ENCODE peak calls at places on chromosome X, in eight cellular contexts. One of them, this sample, is unnamed.

GRCh38 chrX:70500826-70501225 is 56.2 kb downstream of the DLG3 start:
- ATAC-seq in foreskin keratinocyte: no peak
- ATAC-seq in activated CD8-positive, alpha-beta T cell treated with anti-CD3 and anti-CD28 coated beads for 36 hours: no peak
- ATAC-seq in mucosa of descending colon: no peak
- ATAC-seq in aorta: no peak
- ATAC-seq in A549: no peak
- ATAC-seq in Panc1: no peak
- ATAC-seq in activated CD4-positive, alpha-beta T cell treated with anti-CD3 and anti-CD28 coated beads for 36 hours: no peak
- ATAC-seq in this sample: no peak

GRCh38 chrX:149648932-149649331 is 17.3 kb upstream of the TMEM185A start:
- ATAC-seq in foreskin keratinocyte: no peak
- ATAC-seq in activated CD8-positive, alpha-beta T cell treated with anti-CD3 and anti-CD28 coated beads for 36 hours: peak
- ATAC-seq in mucosa of descending colon: no peak
- ATAC-seq in aorta: no peak
- ATAC-seq in A549: peak
- ATAC-seq in Panc1: no peak
- ATAC-seq in activated CD4-positive, alpha-beta T cell treated with anti-CD3 and anti-CD28 coated beads for 36 hours: no peak
- ATAC-seq in this sample: no peak

GRCh38 chrX:150936556-150936955 is 38.1 kb upstream of the CD99L2 start:
- ATAC-seq in foreskin keratinocyte: no peak
- ATAC-seq in activated CD8-positive, alpha-beta T cell treated with anti-CD3 and anti-CD28 coated beads for 36 hours: no peak
- ATAC-seq in mucosa of descending colon: no peak
- ATAC-seq in aorta: no peak
- ATAC-seq in A549: no peak
- ATAC-seq in Panc1: no peak
- ATAC-seq in activated CD4-positive, alpha-beta T cell treated with anti-CD3 and anti-CD28 coated beads for 36 hours: no peak
- ATAC-seq in this sample: no peak

GRCh38 chrX:136714626-136715599 is 65.8 kb downstream of the ARHGEF6 start:
- ATAC-seq in foreskin keratinocyte: no peak
- ATAC-seq in activated CD8-positive, alpha-beta T cell treated with anti-CD3 and anti-CD28 coated beads for 36 hours: peak
- ATAC-seq in mucosa of descending colon: no peak
- ATAC-seq in aorta: no peak
- ATAC-seq in A549: no peak
- ATAC-seq in Panc1: no peak
- ATAC-seq in activated CD4-positive, alpha-beta T cell treated with anti-CD3 and anti-CD28 coated beads for 36 hours: peak
- ATAC-seq in this sample: no peak

GRCh38 chrX:111386884-111387283 is 25.1 kb downstream of the DCX start:
- ATAC-seq in foreskin keratinocyte: no peak
- ATAC-seq in activated CD8-positive, alpha-beta T cell treated with anti-CD3 and anti-CD28 coated beads for 36 hours: no peak
- ATAC-seq in mucosa of descending colon: no peak
- ATAC-seq in aorta: no peak
- ATAC-seq in A549: no peak
- ATAC-seq in Panc1: no peak
- ATAC-seq in activated CD4-positive, alpha-beta T cell treated with anti-CD3 and anti-CD28 coated beads for 36 hours: no peak
- ATAC-seq in this sample: no peak

GRCh38 chrX:72102760-72103159 is 29.0 kb downstream of the RTL5 start:
- ATAC-seq in foreskin keratinocyte: no peak
- ATAC-seq in activated CD8-positive, alpha-beta T cell treated with anti-CD3 and anti-CD28 coated beads for 36 hours: no peak
- ATAC-seq in mucosa of descending colon: no peak
- ATAC-seq in aorta: no peak
- ATAC-seq in A549: no peak
- ATAC-seq in Panc1: no peak
- ATAC-seq in activated CD4-positive, alpha-beta T cell treated with anti-CD3 and anti-CD28 coated beads for 36 hours: no peak
- ATAC-seq in this sample: no peak

GRCh38 chrX:136708348-136708747 is 60.4 kb downstream of the CD40LG start:
- ATAC-seq in foreskin keratinocyte: peak
- ATAC-seq in activated CD8-positive, alpha-beta T cell treated with anti-CD3 and anti-CD28 coated beads for 36 hours: no peak
- ATAC-seq in mucosa of descending colon: peak
- ATAC-seq in aorta: no peak
- ATAC-seq in A549: peak
- ATAC-seq in Panc1: peak
- ATAC-seq in activated CD4-positive, alpha-beta T cell treated with anti-CD3 and anti-CD28 coated beads for 36 hours: no peak
- ATAC-seq in this sample: peak

GRCh38 chrX:111353810-111354209 is 58.2 kb downstream of the DCX start:
- ATAC-seq in foreskin keratinocyte: no peak
- ATAC-seq in activated CD8-positive, alpha-beta T cell treated with anti-CD3 and anti-CD28 coated beads for 36 hours: no peak
- ATAC-seq in mucosa of descending colon: no peak
- ATAC-seq in aorta: peak
- ATAC-seq in A549: no peak
- ATAC-seq in Panc1: no peak
- ATAC-seq in activated CD4-positive, alpha-beta T cell treated with anti-CD3 and anti-CD28 coated beads for 36 hours: no peak
- ATAC-seq in this sample: no peak

GRCh38 chrX:1679238-1679637 is 64.4 kb downstream of the ASMT start:
- ATAC-seq in foreskin keratinocyte: no peak
- ATAC-seq in activated CD8-positive, alpha-beta T cell treated with anti-CD3 and anti-CD28 coated beads for 36 hours: peak
- ATAC-seq in mucosa of descending colon: no peak
- ATAC-seq in aorta: no peak
- ATAC-seq in A549: peak
- ATAC-seq in Panc1: no peak
- ATAC-seq in activated CD4-positive, alpha-beta T cell treated with anti-CD3 and anti-CD28 coated beads for 36 hours: peak
- ATAC-seq in this sample: peak

GRCh38 chrX:110786486-110786885 is 9.1 kb downstream of the CHRDL1 start:
- ATAC-seq in foreskin keratinocyte: no peak
- ATAC-seq in activated CD8-positive, alpha-beta T cell treated with anti-CD3 and anti-CD28 coated beads for 36 hours: no peak
- ATAC-seq in mucosa of descending colon: no peak
- ATAC-seq in aorta: no peak
- ATAC-seq in A549: no peak
- ATAC-seq in Panc1: no peak
- ATAC-seq in activated CD4-positive, alpha-beta T cell treated with anti-CD3 and anti-CD28 coated beads for 36 hours: no peak
- ATAC-seq in this sample: no peak

GRCh38 chrX:118271770-118272169 is 74.1 kb upstream of the WDR44 start:
- ATAC-seq in foreskin keratinocyte: peak
- ATAC-seq in activated CD8-positive, alpha-beta T cell treated with anti-CD3 and anti-CD28 coated beads for 36 hours: no peak
- ATAC-seq in mucosa of descending colon: no peak
- ATAC-seq in aorta: no peak
- ATAC-seq in A549: no peak
- ATAC-seq in Panc1: no peak
- ATAC-seq in activated CD4-positive, alpha-beta T cell treated with anti-CD3 and anti-CD28 coated beads for 36 hours: no peak
- ATAC-seq in this sample: peak

GRCh38 chrX:13081385-13082285 is 37.2 kb upstream of the FAM9C start:
- ATAC-seq in foreskin keratinocyte: no peak
- ATAC-seq in activated CD8-positive, alpha-beta T cell treated with anti-CD3 and anti-CD28 coated beads for 36 hours: peak
- ATAC-seq in mucosa of descending colon: peak
- ATAC-seq in aorta: no peak
- ATAC-seq in A549: no peak
- ATAC-seq in Panc1: no peak
- ATAC-seq in activated CD4-positive, alpha-beta T cell treated with anti-CD3 and anti-CD28 coated beads for 36 hours: no peak
- ATAC-seq in this sample: peak

GRCh38 chrX:11408111-11408405 is 114.8 kb downstream of the AMELX start:
- ATAC-seq in foreskin keratinocyte: no peak
- ATAC-seq in activated CD8-positive, alpha-beta T cell treated with anti-CD3 and anti-CD28 coated beads for 36 hours: no peak
- ATAC-seq in mucosa of descending colon: no peak
- ATAC-seq in aorta: no peak
- ATAC-seq in A549: no peak
- ATAC-seq in Panc1: no peak
- ATAC-seq in activated CD4-positive, alpha-beta T cell treated with anti-CD3 and anti-CD28 coated beads for 36 hours: no peak
- ATAC-seq in this sample: no peak

GRCh38 chrX:65994519-65995501 is 45.1 kb downstream of the VSIG4 start:
- ATAC-seq in foreskin keratinocyte: no peak
- ATAC-seq in activated CD8-positive, alpha-beta T cell treated with anti-CD3 and anti-CD28 coated beads for 36 hours: peak
- ATAC-seq in mucosa of descending colon: no peak
- ATAC-seq in aorta: no peak
- ATAC-seq in A549: no peak
- ATAC-seq in Panc1: no peak
- ATAC-seq in activated CD4-positive, alpha-beta T cell treated with anti-CD3 and anti-CD28 coated beads for 36 hours: peak
- ATAC-seq in this sample: no peak

GRCh38 chrX:140913802-140914501 is 88.4 kb upstream of the SPANXB1 start:
- ATAC-seq in foreskin keratinocyte: no peak
- ATAC-seq in activated CD8-positive, alpha-beta T cell treated with anti-CD3 and anti-CD28 coated beads for 36 hours: no peak
- ATAC-seq in mucosa of descending colon: no peak
- ATAC-seq in aorta: no peak
- ATAC-seq in A549: no peak
- ATAC-seq in Panc1: no peak
- ATAC-seq in activated CD4-positive, alpha-beta T cell treated with anti-CD3 and anti-CD28 coated beads for 36 hours: no peak
- ATAC-seq in this sample: no peak

GRCh38 chrX:1809581-1809980 is 194.7 kb downstream of the ASMT start:
- ATAC-seq in foreskin keratinocyte: no peak
- ATAC-seq in activated CD8-positive, alpha-beta T cell treated with anti-CD3 and anti-CD28 coated beads for 36 hours: no peak
- ATAC-seq in mucosa of descending colon: no peak
- ATAC-seq in aorta: no peak
- ATAC-seq in A549: no peak
- ATAC-seq in Panc1: no peak
- ATAC-seq in activated CD4-positive, alpha-beta T cell treated with anti-CD3 and anti-CD28 coated beads for 36 hours: no peak
- ATAC-seq in this sample: no peak

GRCh38 chrX:140507982-140508305 is 3.1 kb upstream of the SOX3 start:
- ATAC-seq in foreskin keratinocyte: no peak
- ATAC-seq in activated CD8-positive, alpha-beta T cell treated with anti-CD3 and anti-CD28 coated beads for 36 hours: no peak
- ATAC-seq in mucosa of descending colon: no peak
- ATAC-seq in aorta: no peak
- ATAC-seq in A549: peak
- ATAC-seq in Panc1: no peak
- ATAC-seq in activated CD4-positive, alpha-beta T cell treated with anti-CD3 and anti-CD28 coated beads for 36 hours: no peak
- ATAC-seq in this sample: no peak

GRCh38 chrX:130339408-130340222 is at the start of gene SLC25A14:
- ATAC-seq in foreskin keratinocyte: peak
- ATAC-seq in activated CD8-positive, alpha-beta T cell treated with anti-CD3 and anti-CD28 coated beads for 36 hours: peak
- ATAC-seq in mucosa of descending colon: peak
- ATAC-seq in aorta: peak
- ATAC-seq in A549: peak
- ATAC-seq in Panc1: peak
- ATAC-seq in activated CD4-positive, alpha-beta T cell treated with anti-CD3 and anti-CD28 coated beads for 36 hours: peak
- ATAC-seq in this sample: peak

GRCh38 chrX:106898462-106898861 is 4.7 kb downstream of the RIPPLY1 start:
- ATAC-seq in foreskin keratinocyte: no peak
- ATAC-seq in activated CD8-positive, alpha-beta T cell treated with anti-CD3 and anti-CD28 coated beads for 36 hours: peak
- ATAC-seq in mucosa of descending colon: peak
- ATAC-seq in aorta: no peak
- ATAC-seq in A549: peak
- ATAC-seq in Panc1: peak
- ATAC-seq in activated CD4-positive, alpha-beta T cell treated with anti-CD3 and anti-CD28 coated beads for 36 hours: peak
- ATAC-seq in this sample: peak

GRCh38 chrX:78643874-78644273 is 15.3 kb downstream of the RTL3 start:
- ATAC-seq in foreskin keratinocyte: no peak
- ATAC-seq in activated CD8-positive, alpha-beta T cell treated with anti-CD3 and anti-CD28 coated beads for 36 hours: peak
- ATAC-seq in mucosa of descending colon: no peak
- ATAC-seq in aorta: no peak
- ATAC-seq in A549: no peak
- ATAC-seq in Panc1: no peak
- ATAC-seq in activated CD4-positive, alpha-beta T cell treated with anti-CD3 and anti-CD28 coated beads for 36 hours: peak
- ATAC-seq in this sample: no peak

GRCh38 chrX:132001127-132001526 is 22.0 kb upstream of the STK26 start:
- ATAC-seq in foreskin keratinocyte: peak
- ATAC-seq in activated CD8-positive, alpha-beta T cell treated with anti-CD3 and anti-CD28 coated beads for 36 hours: peak
- ATAC-seq in mucosa of descending colon: peak
- ATAC-seq in aorta: no peak
- ATAC-seq in A549: no peak
- ATAC-seq in Panc1: no peak
- ATAC-seq in activated CD4-positive, alpha-beta T cell treated with anti-CD3 and anti-CD28 coated beads for 36 hours: peak
- ATAC-seq in this sample: no peak

GRCh38 chrX:153411988-153412574 is 809 bp downstream of the ZFP92 start:
- ATAC-seq in foreskin keratinocyte: peak
- ATAC-seq in activated CD8-positive, alpha-beta T cell treated with anti-CD3 and anti-CD28 coated beads for 36 hours: no peak
- ATAC-seq in mucosa of descending colon: no peak
- ATAC-seq in aorta: no peak
- ATAC-seq in A549: no peak
- ATAC-seq in Panc1: peak
- ATAC-seq in activated CD4-positive, alpha-beta T cell treated with anti-CD3 and anti-CD28 coated beads for 36 hours: no peak
- ATAC-seq in this sample: peak

GRCh38 chrX:39773150-39773549 is 324.6 kb downstream of the BCOR start:
- ATAC-seq in foreskin keratinocyte: no peak
- ATAC-seq in activated CD8-positive, alpha-beta T cell treated with anti-CD3 and anti-CD28 coated beads for 36 hours: no peak
- ATAC-seq in mucosa of descending colon: peak
- ATAC-seq in aorta: no peak
- ATAC-seq in A549: no peak
- ATAC-seq in Panc1: no peak
- ATAC-seq in activated CD4-positive, alpha-beta T cell treated with anti-CD3 and anti-CD28 coated beads for 36 hours: no peak
- ATAC-seq in this sample: no peak

GRCh38 chrX:12792711-12793110 is 1.5 kb downstream of the PRPS2 start:
- ATAC-seq in foreskin keratinocyte: no peak
- ATAC-seq in activated CD8-positive, alpha-beta T cell treated with anti-CD3 and anti-CD28 coated beads for 36 hours: no peak
- ATAC-seq in mucosa of descending colon: no peak
- ATAC-seq in aorta: no peak
- ATAC-seq in A549: no peak
- ATAC-seq in Panc1: no peak
- ATAC-seq in activated CD4-positive, alpha-beta T cell treated with anti-CD3 and anti-CD28 coated beads for 36 hours: no peak
- ATAC-seq in this sample: no peak

GRCh38 chrX:101407748-101408529 is at the start of the genes GLA and HNRNPH2:
- ATAC-seq in foreskin keratinocyte: peak
- ATAC-seq in activated CD8-positive, alpha-beta T cell treated with anti-CD3 and anti-CD28 coated beads for 36 hours: peak
- ATAC-seq in mucosa of descending colon: peak
- ATAC-seq in aorta: peak
- ATAC-seq in A549: peak
- ATAC-seq in Panc1: peak
- ATAC-seq in activated CD4-positive, alpha-beta T cell treated with anti-CD3 and anti-CD28 coated beads for 36 hours: peak
- ATAC-seq in this sample: peak

GRCh38 chrX:47502591-47503222 is 19.7 kb upstream of the ZNF41 start:
- ATAC-seq in foreskin keratinocyte: no peak
- ATAC-seq in activated CD8-positive, alpha-beta T cell treated with anti-CD3 and anti-CD28 coated beads for 36 hours: no peak
- ATAC-seq in mucosa of descending colon: no peak
- ATAC-seq in aorta: no peak
- ATAC-seq in A549: no peak
- ATAC-seq in Panc1: no peak
- ATAC-seq in activated CD4-positive, alpha-beta T cell treated with anti-CD3 and anti-CD28 coated beads for 36 hours: no peak
- ATAC-seq in this sample: no peak

GRCh38 chrX:69136546-69137331 is 28.5 kb downstream of the PJA1 start:
- ATAC-seq in foreskin keratinocyte: no peak
- ATAC-seq in activated CD8-positive, alpha-beta T cell treated with anti-CD3 and anti-CD28 coated beads for 36 hours: no peak
- ATAC-seq in mucosa of descending colon: no peak
- ATAC-seq in aorta: peak
- ATAC-seq in A549: no peak
- ATAC-seq in Panc1: no peak
- ATAC-seq in activated CD4-positive, alpha-beta T cell treated with anti-CD3 and anti-CD28 coated beads for 36 hours: no peak
- ATAC-seq in this sample: no peak

GRCh38 chrX:2576793-2577192 is 76.0 kb upstream of the DHRSX start:
- ATAC-seq in foreskin keratinocyte: peak
- ATAC-seq in activated CD8-positive, alpha-beta T cell treated with anti-CD3 and anti-CD28 coated beads for 36 hours: no peak
- ATAC-seq in mucosa of descending colon: no peak
- ATAC-seq in aorta: no peak
- ATAC-seq in A549: peak
- ATAC-seq in Panc1: no peak
- ATAC-seq in activated CD4-positive, alpha-beta T cell treated with anti-CD3 and anti-CD28 coated beads for 36 hours: peak
- ATAC-seq in this sample: peak

GRCh38 chrX:119477812-119478232 is 9.6 kb downstream of the SLC25A5 start:
- ATAC-seq in foreskin keratinocyte: no peak
- ATAC-seq in activated CD8-positive, alpha-beta T cell treated with anti-CD3 and anti-CD28 coated beads for 36 hours: no peak
- ATAC-seq in mucosa of descending colon: peak
- ATAC-seq in aorta: peak
- ATAC-seq in A549: peak
- ATAC-seq in Panc1: peak
- ATAC-seq in activated CD4-positive, alpha-beta T cell treated with anti-CD3 and anti-CD28 coated beads for 36 hours: no peak
- ATAC-seq in this sample: no peak

GRCh38 chrX:79089897-79090584 is 54.4 kb upstream of the GPR174 start:
- ATAC-seq in foreskin keratinocyte: no peak
- ATAC-seq in activated CD8-positive, alpha-beta T cell treated with anti-CD3 and anti-CD28 coated beads for 36 hours: peak
- ATAC-seq in mucosa of descending colon: no peak
- ATAC-seq in aorta: no peak
- ATAC-seq in A549: no peak
- ATAC-seq in Panc1: no peak
- ATAC-seq in activated CD4-positive, alpha-beta T cell treated with anti-CD3 and anti-CD28 coated beads for 36 hours: no peak
- ATAC-seq in this sample: no peak

GRCh38 chrX:65688403-65688881 is 21.0 kb downstream of the MSN start:
- ATAC-seq in foreskin keratinocyte: peak
- ATAC-seq in activated CD8-positive, alpha-beta T cell treated with anti-CD3 and anti-CD28 coated beads for 36 hours: peak
- ATAC-seq in mucosa of descending colon: peak
- ATAC-seq in aorta: no peak
- ATAC-seq in A549: no peak
- ATAC-seq in Panc1: no peak
- ATAC-seq in activated CD4-positive, alpha-beta T cell treated with anti-CD3 and anti-CD28 coated beads for 36 hours: peak
- ATAC-seq in this sample: no peak

GRCh38 chrX:57902633-57903032 is 7.6 kb downstream of the ZXDA start:
- ATAC-seq in foreskin keratinocyte: no peak
- ATAC-seq in activated CD8-positive, alpha-beta T cell treated with anti-CD3 and anti-CD28 coated beads for 36 hours: no peak
- ATAC-seq in mucosa of descending colon: no peak
- ATAC-seq in aorta: no peak
- ATAC-seq in A549: no peak
- ATAC-seq in Panc1: no peak
- ATAC-seq in activated CD4-positive, alpha-beta T cell treated with anti-CD3 and anti-CD28 coated beads for 36 hours: no peak
- ATAC-seq in this sample: no peak

This sample was measured in SK-N-SH treated with all-trans-retinoic acid at 6 μM for 48 hours.